ENCODE peak calls at places on chromosomes 1 and 21, in ten cellular contexts. One of them, this sample, is unnamed.

GRCh38 chr1:50213505-50213904 is 104.8 kb downstream of the ELAVL4 start:
- DNase-seq in NCI-H510A treated with DMSO at 0.1 percent for 48 hours: no peak
- DNase-seq in CD8-positive, alpha-beta memory T cell: no peak
- DNase-seq in aorta: no peak
- DNase-seq in endothelial cell of umbilical vein: no peak
- DNase-seq in cardiac muscle cell: no peak
- DNase-seq in type B pancreatic cell: no peak
- DNase-seq in NCI-H2029 treated with DMSO at 0.1 percent for 48 hours: no peak
- DNase-seq in neural crest cell: no peak
- DNase-seq in kidney: no peak
- DNase-seq in this sample: no peak

GRCh38 chr1:170840371-170840770 is 95.0 kb upstream of the MROH9 start:
- DNase-seq in NCI-H510A treated with DMSO at 0.1 percent for 48 hours: no peak
- DNase-seq in CD8-positive, alpha-beta memory T cell: no peak
- DNase-seq in aorta: no peak
- DNase-seq in endothelial cell of umbilical vein: no peak
- DNase-seq in cardiac muscle cell: no peak
- DNase-seq in type B pancreatic cell: no peak
- DNase-seq in NCI-H2029 treated with DMSO at 0.1 percent for 48 hours: no peak
- DNase-seq in neural crest cell: no peak
- DNase-seq in kidney: no peak
- DNase-seq in this sample: no peak

GRCh38 chr1:91537281-91538069 is 36.8 kb downstream of the CDC7 start:
- DNase-seq in NCI-H510A treated with DMSO at 0.1 percent for 48 hours: no peak
- DNase-seq in CD8-positive, alpha-beta memory T cell: no peak
- DNase-seq in aorta: no peak
- DNase-seq in endothelial cell of umbilical vein: no peak
- DNase-seq in cardiac muscle cell: peak
- DNase-seq in type B pancreatic cell: no peak
- DNase-seq in NCI-H2029 treated with DMSO at 0.1 percent for 48 hours: no peak
- DNase-seq in neural crest cell: no peak
- DNase-seq in kidney: no peak
- DNase-seq in this sample: no peak

GRCh38 chr1:70071597-70071996 is 133.8 kb downstream of the LRRC40 start:
- DNase-seq in NCI-H510A treated with DMSO at 0.1 percent for 48 hours: no peak
- DNase-seq in CD8-positive, alpha-beta memory T cell: no peak
- DNase-seq in aorta: no peak
- DNase-seq in endothelial cell of umbilical vein: no peak
- DNase-seq in cardiac muscle cell: peak
- DNase-seq in type B pancreatic cell: no peak
- DNase-seq in NCI-H2029 treated with DMSO at 0.1 percent for 48 hours: no peak
- DNase-seq in neural crest cell: no peak
- DNase-seq in kidney: no peak
- DNase-seq in this sample: no peak

GRCh38 chr1:210400043-210400840 is 71.5 kb downstream of the HHAT start:
- DNase-seq in NCI-H510A treated with DMSO at 0.1 percent for 48 hours: peak
- DNase-seq in CD8-positive, alpha-beta memory T cell: peak
- DNase-seq in aorta: peak
- DNase-seq in endothelial cell of umbilical vein: peak
- DNase-seq in cardiac muscle cell: peak
- DNase-seq in type B pancreatic cell: no peak
- DNase-seq in NCI-H2029 treated with DMSO at 0.1 percent for 48 hours: peak
- DNase-seq in neural crest cell: peak
- DNase-seq in kidney: no peak
- DNase-seq in this sample: no peak

GRCh38 chr1:156073740-156074139 is 8.5 kb downstream of the MEX3A start:
- DNase-seq in NCI-H510A treated with DMSO at 0.1 percent for 48 hours: no peak
- DNase-seq in CD8-positive, alpha-beta memory T cell: no peak
- DNase-seq in aorta: no peak
- DNase-seq in endothelial cell of umbilical vein: no peak
- DNase-seq in cardiac muscle cell: no peak
- DNase-seq in type B pancreatic cell: no peak
- DNase-seq in NCI-H2029 treated with DMSO at 0.1 percent for 48 hours: no peak
- DNase-seq in neural crest cell: no peak
- DNase-seq in kidney: no peak
- DNase-seq in this sample: no peak

GRCh38 chr1:30537279-30537678 is 186.1 kb downstream of the MATN1 start:
- DNase-seq in NCI-H510A treated with DMSO at 0.1 percent for 48 hours: no peak
- DNase-seq in CD8-positive, alpha-beta memory T cell: no peak
- DNase-seq in aorta: no peak
- DNase-seq in endothelial cell of umbilical vein: no peak
- DNase-seq in cardiac muscle cell: no peak
- DNase-seq in type B pancreatic cell: no peak
- DNase-seq in NCI-H2029 treated with DMSO at 0.1 percent for 48 hours: no peak
- DNase-seq in neural crest cell: no peak
- DNase-seq in kidney: no peak
- DNase-seq in this sample: peak

GRCh38 chr1:231723146-231723545 is 96.6 kb downstream of the DISC1 start:
- DNase-seq in NCI-H510A treated with DMSO at 0.1 percent for 48 hours: no peak
- DNase-seq in CD8-positive, alpha-beta memory T cell: no peak
- DNase-seq in aorta: no peak
- DNase-seq in endothelial cell of umbilical vein: peak
- DNase-seq in cardiac muscle cell: no peak
- DNase-seq in type B pancreatic cell: no peak
- DNase-seq in NCI-H2029 treated with DMSO at 0.1 percent for 48 hours: no peak
- DNase-seq in neural crest cell: no peak
- DNase-seq in kidney: no peak
- DNase-seq in this sample: no peak

GRCh38 chr1:33985166-33985565 is 121.3 kb downstream of the HMGB4 start:
- DNase-seq in NCI-H510A treated with DMSO at 0.1 percent for 48 hours: no peak
- DNase-seq in CD8-positive, alpha-beta memory T cell: no peak
- DNase-seq in aorta: peak
- DNase-seq in endothelial cell of umbilical vein: no peak
- DNase-seq in cardiac muscle cell: peak
- DNase-seq in type B pancreatic cell: no peak
- DNase-seq in NCI-H2029 treated with DMSO at 0.1 percent for 48 hours: no peak
- DNase-seq in neural crest cell: no peak
- DNase-seq in kidney: no peak
- DNase-seq in this sample: no peak

GRCh38 chr1:211490821-211491415 is 1.0 kb downstream of the RD3 start:
- DNase-seq in NCI-H510A treated with DMSO at 0.1 percent for 48 hours: no peak
- DNase-seq in CD8-positive, alpha-beta memory T cell: no peak
- DNase-seq in aorta: no peak
- DNase-seq in endothelial cell of umbilical vein: no peak
- DNase-seq in cardiac muscle cell: no peak
- DNase-seq in type B pancreatic cell: no peak
- DNase-seq in NCI-H2029 treated with DMSO at 0.1 percent for 48 hours: no peak
- DNase-seq in neural crest cell: no peak
- DNase-seq in kidney: no peak
- DNase-seq in this sample: peak

GRCh38 chr1:18109756-18110597 is 2.4 kb downstream of the IGSF21 start:
- DNase-seq in NCI-H510A treated with DMSO at 0.1 percent for 48 hours: peak
- DNase-seq in CD8-positive, alpha-beta memory T cell: no peak
- DNase-seq in aorta: peak
- DNase-seq in endothelial cell of umbilical vein: no peak
- DNase-seq in cardiac muscle cell: no peak
- DNase-seq in type B pancreatic cell: no peak
- DNase-seq in NCI-H2029 treated with DMSO at 0.1 percent for 48 hours: peak
- DNase-seq in neural crest cell: no peak
- DNase-seq in kidney: peak
- DNase-seq in this sample: no peak

GRCh38 chr1:235984041-235984820 is 80.7 kb downstream of the NID1 start:
- DNase-seq in NCI-H510A treated with DMSO at 0.1 percent for 48 hours: no peak
- DNase-seq in CD8-positive, alpha-beta memory T cell: no peak
- DNase-seq in aorta: no peak
- DNase-seq in endothelial cell of umbilical vein: peak
- DNase-seq in cardiac muscle cell: peak
- DNase-seq in type B pancreatic cell: no peak
- DNase-seq in NCI-H2029 treated with DMSO at 0.1 percent for 48 hours: no peak
- DNase-seq in neural crest cell: no peak
- DNase-seq in kidney: no peak
- DNase-seq in this sample: no peak

GRCh38 chr1:32073387-32074229 is 869 bp downstream of the TMEM39B start:
- DNase-seq in NCI-H510A treated with DMSO at 0.1 percent for 48 hours: no peak
- DNase-seq in CD8-positive, alpha-beta memory T cell: no peak
- DNase-seq in aorta: no peak
- DNase-seq in endothelial cell of umbilical vein: no peak
- DNase-seq in cardiac muscle cell: no peak
- DNase-seq in type B pancreatic cell: no peak
- DNase-seq in NCI-H2029 treated with DMSO at 0.1 percent for 48 hours: no peak
- DNase-seq in neural crest cell: no peak
- DNase-seq in kidney: no peak
- DNase-seq in this sample: no peak

GRCh38 chr1:8733463-8733862 is 84.0 kb downstream of the RERE start:
- DNase-seq in NCI-H510A treated with DMSO at 0.1 percent for 48 hours: peak
- DNase-seq in CD8-positive, alpha-beta memory T cell: no peak
- DNase-seq in aorta: no peak
- DNase-seq in endothelial cell of umbilical vein: no peak
- DNase-seq in cardiac muscle cell: no peak
- DNase-seq in type B pancreatic cell: no peak
- DNase-seq in NCI-H2029 treated with DMSO at 0.1 percent for 48 hours: peak
- DNase-seq in neural crest cell: no peak
- DNase-seq in kidney: no peak
- DNase-seq in this sample: no peak

GRCh38 chr1:88867743-88868521 is 23.4 kb downstream of the GTF2B start:
- DNase-seq in NCI-H510A treated with DMSO at 0.1 percent for 48 hours: no peak
- DNase-seq in CD8-positive, alpha-beta memory T cell: no peak
- DNase-seq in aorta: no peak
- DNase-seq in endothelial cell of umbilical vein: no peak
- DNase-seq in cardiac muscle cell: peak
- DNase-seq in type B pancreatic cell: no peak
- DNase-seq in NCI-H2029 treated with DMSO at 0.1 percent for 48 hours: no peak
- DNase-seq in neural crest cell: no peak
- DNase-seq in kidney: no peak
- DNase-seq in this sample: no peak

GRCh38 chr1:193368302-193368701 is 181.9 kb upstream of the B3GALT2 start:
- DNase-seq in NCI-H510A treated with DMSO at 0.1 percent for 48 hours: no peak
- DNase-seq in CD8-positive, alpha-beta memory T cell: no peak
- DNase-seq in aorta: no peak
- DNase-seq in endothelial cell of umbilical vein: peak
- DNase-seq in cardiac muscle cell: peak
- DNase-seq in type B pancreatic cell: no peak
- DNase-seq in NCI-H2029 treated with DMSO at 0.1 percent for 48 hours: no peak
- DNase-seq in neural crest cell: no peak
- DNase-seq in kidney: no peak
- DNase-seq in this sample: no peak

GRCh38 chr1:205442051-205442721 is 13.7 kb downstream of the BLACAT1 start:
- DNase-seq in NCI-H510A treated with DMSO at 0.1 percent for 48 hours: peak
- DNase-seq in CD8-positive, alpha-beta memory T cell: no peak
- DNase-seq in aorta: no peak
- DNase-seq in endothelial cell of umbilical vein: no peak
- DNase-seq in cardiac muscle cell: no peak
- DNase-seq in type B pancreatic cell: no peak
- DNase-seq in NCI-H2029 treated with DMSO at 0.1 percent for 48 hours: peak
- DNase-seq in neural crest cell: no peak
- DNase-seq in kidney: peak
- DNase-seq in this sample: no peak

GRCh38 chr21:20023199-20023598 is 975.0 kb upstream of the NCAM2 start:
- DNase-seq in NCI-H510A treated with DMSO at 0.1 percent for 48 hours: no peak
- DNase-seq in CD8-positive, alpha-beta memory T cell: no peak
- DNase-seq in aorta: no peak
- DNase-seq in endothelial cell of umbilical vein: no peak
- DNase-seq in cardiac muscle cell: no peak
- DNase-seq in type B pancreatic cell: no peak
- DNase-seq in NCI-H2029 treated with DMSO at 0.1 percent for 48 hours: no peak
- DNase-seq in neural crest cell: no peak
- DNase-seq in kidney: no peak
- DNase-seq in this sample: no peak

GRCh38 chr1:182484531-182485257 is 34.7 kb downstream of the RGSL1 start:
- DNase-seq in NCI-H510A treated with DMSO at 0.1 percent for 48 hours: peak
- DNase-seq in CD8-positive, alpha-beta memory T cell: no peak
- DNase-seq in aorta: no peak
- DNase-seq in endothelial cell of umbilical vein: no peak
- DNase-seq in cardiac muscle cell: no peak
- DNase-seq in type B pancreatic cell: no peak
- DNase-seq in NCI-H2029 treated with DMSO at 0.1 percent for 48 hours: no peak
- DNase-seq in neural crest cell: no peak
- DNase-seq in kidney: no peak
- DNase-seq in this sample: no peak

GRCh38 chr1:24920155-24920925 is 9.7 kb downstream of the RUNX3 start:
- DNase-seq in NCI-H510A treated with DMSO at 0.1 percent for 48 hours: no peak
- DNase-seq in CD8-positive, alpha-beta memory T cell: no peak
- DNase-seq in aorta: peak
- DNase-seq in endothelial cell of umbilical vein: no peak
- DNase-seq in cardiac muscle cell: peak
- DNase-seq in type B pancreatic cell: no peak
- DNase-seq in NCI-H2029 treated with DMSO at 0.1 percent for 48 hours: no peak
- DNase-seq in neural crest cell: no peak
- DNase-seq in kidney: no peak
- DNase-seq in this sample: no peak

GRCh38 chr1:32989160-32989894 is 24.7 kb upstream of the RNF19B start:
- DNase-seq in NCI-H510A treated with DMSO at 0.1 percent for 48 hours: no peak
- DNase-seq in CD8-positive, alpha-beta memory T cell: no peak
- DNase-seq in aorta: peak
- DNase-seq in endothelial cell of umbilical vein: peak
- DNase-seq in cardiac muscle cell: peak
- DNase-seq in type B pancreatic cell: no peak
- DNase-seq in NCI-H2029 treated with DMSO at 0.1 percent for 48 hours: no peak
- DNase-seq in neural crest cell: no peak
- DNase-seq in kidney: peak
- DNase-seq in this sample: peak

GRCh38 chr21:45940621-45941337 is 40.8 kb upstream of the COL6A1 start:
- DNase-seq in NCI-H510A treated with DMSO at 0.1 percent for 48 hours: no peak
- DNase-seq in CD8-positive, alpha-beta memory T cell: no peak
- DNase-seq in aorta: no peak
- DNase-seq in endothelial cell of umbilical vein: no peak
- DNase-seq in cardiac muscle cell: no peak
- DNase-seq in type B pancreatic cell: no peak
- DNase-seq in NCI-H2029 treated with DMSO at 0.1 percent for 48 hours: no peak
- DNase-seq in neural crest cell: no peak
- DNase-seq in kidney: no peak
- DNase-seq in this sample: no peak

GRCh38 chr1:117365350-117366280 is 1.6 kb upstream of the MAN1A2 start:
- DNase-seq in NCI-H510A treated with DMSO at 0.1 percent for 48 hours: peak
- DNase-seq in CD8-positive, alpha-beta memory T cell: no peak
- DNase-seq in aorta: no peak
- DNase-seq in endothelial cell of umbilical vein: no peak
- DNase-seq in cardiac muscle cell: peak
- DNase-seq in type B pancreatic cell: no peak
- DNase-seq in NCI-H2029 treated with DMSO at 0.1 percent for 48 hours: no peak
- DNase-seq in neural crest cell: no peak
- DNase-seq in kidney: no peak
- DNase-seq in this sample: no peak

GRCh38 chr1:88697503-88697902 is 13.4 kb downstream of the PKN2 start:
- DNase-seq in NCI-H510A treated with DMSO at 0.1 percent for 48 hours: no peak
- DNase-seq in CD8-positive, alpha-beta memory T cell: no peak
- DNase-seq in aorta: no peak
- DNase-seq in endothelial cell of umbilical vein: no peak
- DNase-seq in cardiac muscle cell: peak
- DNase-seq in type B pancreatic cell: no peak
- DNase-seq in NCI-H2029 treated with DMSO at 0.1 percent for 48 hours: no peak
- DNase-seq in neural crest cell: no peak
- DNase-seq in kidney: no peak
- DNase-seq in this sample: no peak

GRCh38 chr1:206663832-206664652 is 20.7 kb upstream of the MAPKAPK2 start:
- DNase-seq in NCI-H510A treated with DMSO at 0.1 percent for 48 hours: peak
- DNase-seq in CD8-positive, alpha-beta memory T cell: peak
- DNase-seq in aorta: peak
- DNase-seq in endothelial cell of umbilical vein: peak
- DNase-seq in cardiac muscle cell: peak
- DNase-seq in type B pancreatic cell: peak
- DNase-seq in NCI-H2029 treated with DMSO at 0.1 percent for 48 hours: peak
- DNase-seq in neural crest cell: peak
- DNase-seq in kidney: no peak
- DNase-seq in this sample: peak

GRCh38 chr1:168333562-168334256 is 53.0 kb downstream of the TBX19 start:
- DNase-seq in NCI-H510A treated with DMSO at 0.1 percent for 48 hours: no peak
- DNase-seq in CD8-positive, alpha-beta memory T cell: no peak
- DNase-seq in aorta: no peak
- DNase-seq in endothelial cell of umbilical vein: no peak
- DNase-seq in cardiac muscle cell: no peak
- DNase-seq in type B pancreatic cell: no peak
- DNase-seq in NCI-H2029 treated with DMSO at 0.1 percent for 48 hours: no peak
- DNase-seq in neural crest cell: no peak
- DNase-seq in kidney: no peak
- DNase-seq in this sample: no peak

GRCh38 chr21:27825035-27825434 is 858.1 kb upstream of the ADAMTS5 start:
- DNase-seq in NCI-H510A treated with DMSO at 0.1 percent for 48 hours: no peak
- DNase-seq in CD8-positive, alpha-beta memory T cell: no peak
- DNase-seq in aorta: no peak
- DNase-seq in endothelial cell of umbilical vein: no peak
- DNase-seq in cardiac muscle cell: no peak
- DNase-seq in type B pancreatic cell: no peak
- DNase-seq in NCI-H2029 treated with DMSO at 0.1 percent for 48 hours: no peak
- DNase-seq in neural crest cell: no peak
- DNase-seq in kidney: no peak
- DNase-seq in this sample: no peak

This sample was measured in cardiac septum.